ENCODE peak calls at places on chromosomes 4 and X, in five cellular contexts. Y, C, J, N and V are unnamed samples.

GRCh38 chrX:152520653-152521052 is 69.5 kb upstream of the GABRA3 start:
- DNase-seq in Y (no peak), J (no peak), N (no peak), C (no peak), V (no peak)

GRCh38 chr4:38062088-38062893 is 102.1 kb downstream of the PTTG2 start:
- DNase-seq in N (peak), Y (no peak), C (peak), J (peak), V (peak)

GRCh38 chr4:55125087-55125721 is at the start of gene KDR:
- DNase-seq in Y (no peak), N (no peak), C (peak), J (no peak), V (no peak)

GRCh38 chr4:19748911-19749473 is 502.7 kb upstream of the SLIT2 start:
- DNase-seq in C (no peak), Y (no peak), J (no peak), N (no peak), V (no peak)

GRCh38 chr4:110483516-110483915 is 7.6 kb downstream of the ENPEP start:
- DNase-seq in N (no peak), Y (no peak), J (no peak), C (no peak), V (no peak)

GRCh38 chrX:52585892-52586291 is 68.8 kb downstream of the SSX7 start:
- DNase-seq in Y (no peak), J (no peak), N (no peak), C (no peak), V (no peak)

GRCh38 chrX:84709987-84710386 is 207.7 kb upstream of the HDX start:
- DNase-seq in J (no peak), N (no peak), C (no peak), Y (no peak), V (no peak)

GRCh38 chrX:1554469-1555210 is 17.7 kb upstream of the P2RY8 start:
- DNase-seq in C (no peak), Y (no peak), N (peak), J (peak), V (peak)

GRCh38 chr4:155966661-155967060 is 13.0 kb upstream of the CTSO start:
- DNase-seq in C (no peak), Y (no peak), N (no peak), J (no peak), V (no peak)

GRCh38 chr4:138775890-138776289 is 239.7 kb upstream of the NOCT start:
- DNase-seq in N (no peak), C (no peak), J (no peak), Y (no peak), V (no peak)

GRCh38 chr4:158255727-158256324 is 45.5 kb downstream of the TMEM144 start:
- DNase-seq in C (peak), Y (no peak), N (no peak), J (no peak), V (no peak)

GRCh38 chr4:76923619-76924357 is 25.8 kb upstream of the SEPTIN11 start:
- DNase-seq in Y (no peak), N (no peak), J (no peak), C (no peak), V (no peak)

GRCh38 chr4:337932-338758 is 531 bp downstream of the ZNF141 start:
- DNase-seq in J (peak), N (peak), C (no peak), Y (no peak), V (no peak)

GRCh38 chrX:15926622-15927021 is 72.0 kb upstream of the AP1S2 start:
- DNase-seq in N (no peak), C (no peak), Y (no peak), J (no peak), V (no peak)

GRCh38 chr4:182881928-182882327 is 35.3 kb downstream of the DCTD start:
- DNase-seq in Y (no peak), C (no peak), J (no peak), N (no peak), V (no peak)

GRCh38 chrX:154384284-154384892 is 5.3 kb downstream of the EMD start:
- DNase-seq in Y (no peak), C (no peak), N (no peak), J (no peak), V (no peak)

GRCh38 chr4:55635760-55636621 is at the start of gene NMU:
- DNase-seq in Y (no peak), J (peak), N (peak), C (no peak), V (peak)

GRCh38 chrX:44344194-44344593 is 722 bp upstream of the EFHC2 start:
- DNase-seq in C (no peak), N (peak), J (peak), Y (no peak), V (peak)